ENCODE peak calls at places on chromosomes 7 and 10, in four cellular contexts. One of them, this sample, is unnamed.

GRCh38 chr10:3095373-3096139 is 28.2 kb downstream of the PFKP start:
- DNase-seq in stimulated activated CD4-positive, alpha-beta T cell treated with anti-CD3 and anti-CD28 coated beads, Interleukin-12 subunit alpha, Interleukin-12 subunit beta, amount 100 ng/mL, for 4 hours: peak; percentile 39
- DNase-seq in AG09319: peak; percentile 87
- DNase-seq in posterior cingulate gyrus: peak; percentile 72
- DNase-seq in this sample: peak; percentile 99

GRCh38 chr10:1650542-1651279 is 86.6 kb downstream of the ADARB2 start:
- DNase-seq in stimulated activated CD4-positive, alpha-beta T cell treated with anti-CD3 and anti-CD28 coated beads, Interleukin-12 subunit alpha, Interleukin-12 subunit beta, amount 100 ng/mL, for 4 hours: no peak
- DNase-seq in AG09319: no peak
- DNase-seq in posterior cingulate gyrus: no peak
- DNase-seq in this sample: no peak

GRCh38 chr7:16954326-16954725 is 72.5 kb upstream of the AGR3 start:
- DNase-seq in stimulated activated CD4-positive, alpha-beta T cell treated with anti-CD3 and anti-CD28 coated beads, Interleukin-12 subunit alpha, Interleukin-12 subunit beta, amount 100 ng/mL, for 4 hours: no peak
- DNase-seq in AG09319: no peak
- DNase-seq in posterior cingulate gyrus: no peak
- DNase-seq in this sample: no peak

GRCh38 chr10:5089869-5090268 is 4.3 kb upstream of the AKR1C3 start:
- DNase-seq in stimulated activated CD4-positive, alpha-beta T cell treated with anti-CD3 and anti-CD28 coated beads, Interleukin-12 subunit alpha, Interleukin-12 subunit beta, amount 100 ng/mL, for 4 hours: no peak
- DNase-seq in AG09319: no peak
- DNase-seq in posterior cingulate gyrus: no peak
- DNase-seq in this sample: peak; percentile 45

GRCh38 chr7:155824195-155824915 is 12.1 kb upstream of the SHH start:
- DNase-seq in stimulated activated CD4-positive, alpha-beta T cell treated with anti-CD3 and anti-CD28 coated beads, Interleukin-12 subunit alpha, Interleukin-12 subunit beta, amount 100 ng/mL, for 4 hours: no peak
- DNase-seq in AG09319: no peak
- DNase-seq in posterior cingulate gyrus: no peak
- DNase-seq in this sample: peak; percentile 19

GRCh38 chr10:76150139-76150885 is 718.9 kb downstream of the LRMDA start:
- DNase-seq in stimulated activated CD4-positive, alpha-beta T cell treated with anti-CD3 and anti-CD28 coated beads, Interleukin-12 subunit alpha, Interleukin-12 subunit beta, amount 100 ng/mL, for 4 hours: no peak
- DNase-seq in AG09319: no peak
- DNase-seq in posterior cingulate gyrus: no peak
- DNase-seq in this sample: no peak

GRCh38 chr7:35253182-35253679 is 669 bp downstream of the TBX20 start:
- DNase-seq in stimulated activated CD4-positive, alpha-beta T cell treated with anti-CD3 and anti-CD28 coated beads, Interleukin-12 subunit alpha, Interleukin-12 subunit beta, amount 100 ng/mL, for 4 hours: no peak
- DNase-seq in AG09319: no peak
- DNase-seq in posterior cingulate gyrus: peak; percentile 35
- DNase-seq in this sample: no peak

GRCh38 chr7:8255680-8256656 is 6.0 kb downstream of the ICA1 start:
- DNase-seq in stimulated activated CD4-positive, alpha-beta T cell treated with anti-CD3 and anti-CD28 coated beads, Interleukin-12 subunit alpha, Interleukin-12 subunit beta, amount 100 ng/mL, for 4 hours: no peak
- DNase-seq in AG09319: no peak
- DNase-seq in posterior cingulate gyrus: no peak
- DNase-seq in this sample: no peak

GRCh38 chr7:69654381-69654780 is 56.1 kb downstream of the AUTS2 start:
- DNase-seq in stimulated activated CD4-positive, alpha-beta T cell treated with anti-CD3 and anti-CD28 coated beads, Interleukin-12 subunit alpha, Interleukin-12 subunit beta, amount 100 ng/mL, for 4 hours: no peak
- DNase-seq in AG09319: no peak
- DNase-seq in posterior cingulate gyrus: no peak
- DNase-seq in this sample: no peak

GRCh38 chr10:59283456-59284082 is 78.8 kb downstream of the FAM13C start:
- DNase-seq in stimulated activated CD4-positive, alpha-beta T cell treated with anti-CD3 and anti-CD28 coated beads, Interleukin-12 subunit alpha, Interleukin-12 subunit beta, amount 100 ng/mL, for 4 hours: no peak
- DNase-seq in AG09319: no peak
- DNase-seq in posterior cingulate gyrus: peak; percentile 94
- DNase-seq in this sample: no peak

GRCh38 chr10:98878418-98878817 is 357.2 kb downstream of the HPSE2 start:
- DNase-seq in stimulated activated CD4-positive, alpha-beta T cell treated with anti-CD3 and anti-CD28 coated beads, Interleukin-12 subunit alpha, Interleukin-12 subunit beta, amount 100 ng/mL, for 4 hours: no peak
- DNase-seq in AG09319: no peak
- DNase-seq in posterior cingulate gyrus: no peak
- DNase-seq in this sample: no peak

GRCh38 chr7:83161851-83162401 is 758 bp downstream of the PCLO start:
- DNase-seq in stimulated activated CD4-positive, alpha-beta T cell treated with anti-CD3 and anti-CD28 coated beads, Interleukin-12 subunit alpha, Interleukin-12 subunit beta, amount 100 ng/mL, for 4 hours: no peak
- DNase-seq in AG09319: no peak
- DNase-seq in posterior cingulate gyrus: no peak
- DNase-seq in this sample: no peak